ENCODE peak calls at places on chromosome 22, in seven cellular contexts. N, V, X, D, M, T and R are unnamed samples.

GRCh38 chr22:35482974-35483373 is 57.7 kb upstream of the RASD2 start:
- DNase-seq in N (no peak), V (no peak), X (no peak), D (no peak), M (no peak), T (no peak), R (no peak)

GRCh38 chr22:43185860-43186261 is 1.1 kb downstream of the TTLL12 start:
- DNase-seq in N (peak), V (peak), X (peak), D (peak), M (peak), T (peak), R (peak)

GRCh38 chr22:20550851-20551744 is 43.7 kb downstream of the MED15 start:
- DNase-seq in N (no peak), V (no peak), X (peak), D (no peak), M (peak), T (no peak), R (peak)

GRCh38 chr22:29704528-29705285 is 15.1 kb upstream of the CABP7 start:
- DNase-seq in N (peak), V (no peak), X (no peak), D (peak), M (peak), T (no peak), R (no peak)

GRCh38 chr22:23092217-23092955 is 22.1 kb downstream of the GNAZ start:
- DNase-seq in N (no peak), V (no peak), X (no peak), D (no peak), M (no peak), T (no peak), R (no peak)

GRCh38 chr22:39239561-39240423 is 5.0 kb downstream of the PDGFB start:
- DNase-seq in N (peak), V (no peak), X (no peak), D (no peak), M (no peak), T (peak), R (no peak)

GRCh38 chr22:42397332-42398246 is 34.6 kb downstream of the NFAM1 start:
- DNase-seq in N (no peak), V (no peak), X (no peak), D (no peak), M (no peak), T (no peak), R (no peak)

GRCh38 chr22:25447689-25448434 is 116.6 kb upstream of the GRK3 start:
- DNase-seq in N (peak), V (peak), X (peak), D (peak), M (peak), T (peak), R (peak)

GRCh38 chr22:42275970-42276369 is 5.5 kb upstream of the TCF20 start:
- DNase-seq in N (no peak), V (no peak), X (no peak), D (no peak), M (no peak), T (no peak), R (peak)

GRCh38 chr22:46171940-46172339 is 21.6 kb downstream of the PPARA start:
- DNase-seq in N (peak), V (peak), X (no peak), D (no peak), M (no peak), T (no peak), R (no peak)

GRCh38 chr22:46604306-46604690 is 15.9 kb upstream of the GRAMD4 start:
- DNase-seq in N (no peak), V (no peak), X (no peak), D (no peak), M (no peak), T (no peak), R (no peak)

GRCh38 chr22:31923761-31924160 is 20.6 kb upstream of the YWHAH start:
- DNase-seq in N (no peak), V (no peak), X (no peak), D (no peak), M (no peak), T (no peak), R (no peak)

GRCh38 chr22:31926969-31927368 is 17.4 kb upstream of the YWHAH start:
- DNase-seq in N (no peak), V (no peak), X (peak), D (peak), M (no peak), T (no peak), R (peak)

GRCh38 chr22:31926086-31926485 is 18.2 kb upstream of the YWHAH start:
- DNase-seq in N (no peak), V (no peak), X (no peak), D (no peak), M (no peak), T (no peak), R (no peak)

GRCh38 chr22:31923166-31923565 is 21.2 kb upstream of the YWHAH start:
- DNase-seq in N (no peak), V (no peak), X (no peak), D (no peak), M (no peak), T (no peak), R (no peak)

GRCh38 chr22:31925056-31925455 is 19.3 kb upstream of the YWHAH start:
- DNase-seq in N (no peak), V (no peak), X (no peak), D (no peak), M (no peak), T (no peak), R (no peak)
- TF ChIP-seq CTCF in N (no peak), V (no peak), X (no peak), D (no peak), M (no peak), T (no peak), R (no peak)

GRCh38 chr22:37675930-37676571 is 615 bp downstream of the LGALS1 start:
- DNase-seq in N (peak), V (no peak), X (peak), D (peak), M (no peak), T (no peak), R (no peak)
- TF ChIP-seq EZH2phosphoT487 in N (no peak), V (no peak), X (no peak), D (no peak), M (no peak), T (no peak), R (no peak)

DNA sequence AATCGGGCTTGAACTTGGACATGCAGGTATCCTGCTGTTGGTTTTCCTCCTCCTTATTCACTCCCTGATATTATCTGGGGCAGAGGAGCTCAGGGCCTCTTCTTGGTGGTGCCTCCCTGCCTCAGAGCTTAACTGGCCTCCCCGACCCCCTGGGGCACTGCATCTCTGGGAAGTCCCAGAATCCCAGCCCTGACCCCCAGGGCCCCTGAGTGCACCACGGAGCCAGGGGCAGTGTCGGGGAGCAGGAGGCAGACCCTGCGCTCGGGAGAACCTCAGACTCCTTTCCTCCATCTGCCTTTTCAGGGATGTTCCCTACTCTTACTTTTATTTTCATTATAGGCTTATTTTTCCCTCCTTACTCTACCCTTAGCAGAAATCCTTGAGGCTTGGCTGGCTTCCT is 537.0 kb downstream of the BRD1 start:
- DNase-seq in N (no peak), V (no peak), X (no peak), D (no peak), M (no peak), T (no peak), R (no peak)
- TF ChIP-seq CTCF in N (no peak), V (no peak), X (no peak), D (no peak), M (no peak), T (no peak), R (no peak)

DNA sequence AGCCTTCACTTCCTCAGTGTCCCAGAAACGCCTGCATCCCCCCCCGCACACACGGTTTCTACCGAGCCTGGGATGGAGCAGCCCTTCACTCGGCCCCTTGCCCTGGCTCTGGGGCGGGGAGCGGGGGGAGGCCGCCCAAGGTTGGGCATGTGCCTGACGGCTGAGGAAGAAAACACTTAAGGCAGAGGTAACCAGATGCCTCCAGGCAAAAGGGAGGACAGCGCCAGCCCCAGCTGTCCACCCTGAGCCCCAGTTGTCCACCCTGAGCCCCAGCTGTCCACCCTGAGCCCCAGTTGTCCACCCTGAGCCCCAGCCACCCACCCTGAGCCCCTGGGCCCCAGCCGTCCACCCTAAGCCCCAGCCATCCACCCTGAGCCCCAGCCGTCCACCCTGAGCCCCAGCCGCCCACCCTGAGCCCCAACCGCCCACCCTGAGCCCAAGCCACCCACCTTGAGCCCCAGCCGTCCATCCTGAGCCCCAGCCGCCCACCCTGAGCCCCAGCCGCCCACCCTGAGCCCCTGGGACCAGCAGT is 3.8 kb upstream of the TTLL8 start:
- DNase-seq in N (no peak), V (no peak), X (no peak), D (no peak), M (no peak), T (no peak), R (no peak)
- TF ChIP-seq EZH2phosphoT487 in N (no peak), V (no peak), X (no peak), D (no peak), M (no peak), T (no peak), R (no peak)

GRCh38 chr22:33057363-33057995 is 702 bp downstream of the SYN3 start:
- DNase-seq in N (no peak), V (no peak), X (no peak), D (no peak), M (no peak), T (no peak), R (peak)

GRCh38 chr22:33051960-33052839 is 6.0 kb downstream of the SYN3 start:
- DNase-seq in N (no peak), V (no peak), X (peak), D (peak), M (no peak), T (no peak), R (peak)

GRCh38 chr22:33053323-33053722 is 4.9 kb downstream of the SYN3 start:
- DNase-seq in N (no peak), V (no peak), X (no peak), D (no peak), M (no peak), T (no peak), R (no peak)

GRCh38 chr22:33056108-33056507 is 2.1 kb downstream of the SYN3 start:
- DNase-seq in N (no peak), V (no peak), X (no peak), D (no peak), M (no peak), T (no peak), R (no peak)

DNA sequence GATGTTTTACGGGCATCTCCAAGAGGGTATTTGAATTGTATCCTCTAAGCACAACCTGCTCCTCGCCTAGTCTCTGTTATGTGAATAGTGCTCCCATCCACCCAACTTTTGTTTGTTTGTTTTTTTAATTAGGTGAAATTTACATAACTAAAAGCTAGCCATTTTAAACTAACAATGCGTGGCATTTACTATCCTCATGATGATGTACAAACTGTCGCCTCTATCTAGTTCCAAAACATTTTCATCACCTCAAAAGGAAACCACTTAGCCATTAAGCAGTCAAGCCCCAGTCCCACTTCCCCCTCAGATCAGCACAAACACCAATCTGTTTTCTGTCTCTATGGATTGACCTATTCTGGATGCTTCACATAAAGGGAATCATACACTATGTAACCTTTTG is 3.9 kb downstream of the SYN3 start:
- DNase-seq in N (no peak), V (no peak), X (peak), D (no peak), M (no peak), T (no peak), R (no peak)
- TF ChIP-seq CTCF in N (no peak), V (no peak), X (no peak), D (no peak), M (no peak), T (no peak), R (no peak)